ENCODE peak calls at places on chromosomes 1 and 21, in five cellular contexts. C is NCI-H2171 treated with DMSO at 0.1 percent for 48 hours, H is ACHN, D is upper lobe of left lung, F is prostate gland. Y is an unnamed sample.

GRCh38 chr1:46180082-46180616 is 3.9 kb upstream of the P3R3URF start:
- DNase-seq in H (peak), F (peak), C (peak), D (peak), Y (peak)

GRCh38 chr21:46056450-46056903 is 41.4 kb upstream of the COL6A2 start:
- DNase-seq in F (no peak), D (peak), C (no peak), H (no peak), Y (no peak)

GRCh38 chr1:95286479-95286878 is 52.5 kb downstream of the RWDD3 start:
- DNase-seq in F (no peak), D (no peak), C (no peak), H (no peak), Y (no peak)

GRCh38 chr1:59357645-59358044 is 60.8 kb downstream of the FGGY start:
- DNase-seq in D (no peak), C (no peak), H (no peak), F (no peak), Y (no peak)

GRCh38 chr1:201739492-201740085 is 89.4 kb upstream of the IPO9 start:
- DNase-seq in F (peak), C (peak), D (peak), H (peak), Y (peak)

GRCh38 chr1:176033474-176033873 is 173.6 kb downstream of the COP1 start:
- DNase-seq in D (no peak), C (no peak), H (no peak), F (no peak), Y (no peak)

GRCh38 chr1:230149751-230150584 is 82.9 kb downstream of the GALNT2 start:
- DNase-seq in C (no peak), D (peak), F (no peak), H (no peak), Y (peak)

GRCh38 chr1:165376041-165376810 is 19.7 kb upstream of the LMX1A start:
- DNase-seq in C (no peak), H (peak), D (peak), F (peak), Y (peak)

GRCh38 chr1:31707711-31708110 is 3.9 kb upstream of the COL16A1 start:
- DNase-seq in C (no peak), D (no peak), H (peak), F (no peak), Y (no peak)

GRCh38 chr1:155050560-155051341 is at the start of gene ADAM15:
- DNase-seq in F (peak), C (peak), H (peak), D (peak), Y (peak)

GRCh38 chr1:155117610-155118009 is 10.1 kb upstream of the EFNA1 start:
- DNase-seq in C (peak), H (no peak), F (no peak), D (no peak), Y (no peak)

GRCh38 chr1:57422271-57423134 is 1.4 kb downstream of the DAB1 start:
- DNase-seq in H (peak), D (no peak), F (no peak), C (peak), Y (no peak)

GRCh38 chr21:41597227-41597626 is 89.3 kb upstream of the TMPRSS2 start:
- DNase-seq in C (no peak), F (no peak), H (no peak), D (no peak), Y (no peak)

GRCh38 chr1:67749263-67749843 is 64.4 kb downstream of the GADD45A start:
- DNase-seq in C (no peak), F (peak), D (no peak), H (no peak), Y (no peak)

GRCh38 chr1:30382496-30382895 is 340.9 kb downstream of the MATN1 start:
- DNase-seq in D (no peak), C (no peak), F (no peak), H (no peak), Y (no peak)

GRCh38 chr1:6509603-6510291 is 18.3 kb upstream of the PLEKHG5 start:
- DNase-seq in H (no peak), D (no peak), C (no peak), F (no peak), Y (peak)

GRCh38 chr21:37644666-37645065 is 271.6 kb downstream of the KCNJ6 start:
- DNase-seq in H (no peak), C (no peak), F (no peak), D (no peak), Y (no peak)

GRCh38 chr1:81974883-81975555 is 174.3 kb downstream of the ADGRL2 start:
- DNase-seq in C (no peak), F (no peak), D (no peak), H (no peak), Y (no peak)

GRCh38 chr1:65114312-65114711 is 33.7 kb upstream of the AK4 start:
- DNase-seq in C (peak), H (no peak), D (no peak), F (no peak), Y (peak)

GRCh38 chr1:84947536-84948410 is 49.1 kb downstream of the MCOLN2 start:
- DNase-seq in F (no peak), D (no peak), H (no peak), C (no peak), Y (no peak)